ENCODE peak calls at places on chromosomes 7 and 10, in ten cellular contexts. L is HepG2; Y is germinal center; X is activated CD4-positive, alpha-beta T cell treated with anti-CD3 and anti-CD28 coated beads, Interleukin-2, amount 50 U/mL, for 48 hours; J is uterus; C is stimulated activated CD8-positive, alpha-beta memory T cell treated with anti-CD3 and anti-CD28 coated beads, Interleukin-7, amount 100 ng/mL, for 48 hours; I is naive thymus-derived CD4-positive, alpha-beta T cell; H is GM23338; N is brain pericyte; K is NCI-H2081 treated with DMSO at 0.1 percent for 48 hours. G is an unnamed sample.

GRCh38 chr7:101977249-101977648 is 159.8 kb downstream of the CUX1 start:
- DNase-seq in C (no peak), J (no peak), N (no peak), X (no peak), H (no peak), Y (no peak), L (no peak), I (no peak), K (no peak), G (no peak)

GRCh38 chr10:78966844-78967488 is 101.8 kb upstream of the ZMIZ1 start:
- DNase-seq in I (no peak), X (no peak), Y (no peak), L (no peak), K (no peak), C (no peak), N (no peak), J (no peak), H (no peak), G (no peak)

GRCh38 chr7:127628445-127628844 is 10.5 kb upstream of the PAX4 start:
- DNase-seq in X (no peak), Y (no peak), C (no peak), K (no peak), N (no peak), H (peak), J (no peak), I (no peak), L (no peak), G (no peak)

GRCh38 chr7:151919595-151919994 is 36.7 kb upstream of the GALNTL5 start:
- DNase-seq in N (no peak), X (no peak), I (no peak), C (no peak), K (no peak), L (no peak), H (no peak), J (no peak), Y (no peak), G (no peak)

GRCh38 chr10:48658243-48658888 is 26.3 kb upstream of the WDFY4 start:
- DNase-seq in I (peak), J (peak), H (peak), C (no peak), N (no peak), L (peak), X (peak), Y (peak), K (no peak), G (peak)

GRCh38 chr7:143849785-143850479 is 52.0 kb downstream of the TCAF1 start:
- DNase-seq in N (no peak), K (no peak), Y (no peak), L (no peak), I (no peak), X (no peak), J (no peak), H (no peak), C (no peak), G (no peak)

GRCh38 chr10:110399163-110400094 is 94.7 kb upstream of the SMNDC1 start:
- DNase-seq in H (no peak), N (peak), J (no peak), L (peak), I (no peak), Y (no peak), C (no peak), X (no peak), K (no peak), G (no peak)

GRCh38 chr7:85328599-85328998 is 141.7 kb upstream of the SEMA3D start:
- DNase-seq in X (no peak), K (no peak), J (no peak), L (no peak), C (no peak), Y (no peak), I (no peak), H (no peak), N (no peak), G (no peak)

G was measured in DMS153.